ENCODE peak calls at places on chromosomes 7 and 10, in nine cellular contexts. O, I, D, K, Q, Y, V, G and E are unnamed samples.

GRCh38 chr7:30888783-30889182 is 22.9 kb upstream of the AQP1 start:
- DNase-seq in Q (no peak), I (no peak), K (peak), G (no peak), V (no peak), O (no peak), Y (peak), D (peak), E (no peak)

GRCh38 chr10:121092341-121093099 is 241.4 kb downstream of the WDR11 start:
- DNase-seq in Q (no peak), V (no peak), Y (peak), D (no peak), G (no peak), I (no peak), K (no peak), O (no peak), E (no peak)

GRCh38 chr10:103493362-103493871 is at the start of gene NEURL1:
- DNase-seq in I (peak), V (no peak), O (no peak), D (no peak), G (peak), K (no peak), Y (no peak), Q (no peak), E (no peak)

GRCh38 chr7:156175003-156175402 is 362.7 kb upstream of the SHH start:
- DNase-seq in V (no peak), D (no peak), O (no peak), G (no peak), Y (no peak), Q (no peak), K (no peak), I (no peak), E (no peak)

GRCh38 chr10:109992485-109992884 is 15.3 kb upstream of the ADD3 start:
- DNase-seq in G (no peak), D (peak), Y (no peak), V (no peak), O (no peak), Q (no peak), K (peak), I (no peak), E (no peak)

GRCh38 chr7:46015107-46015868 is 94.2 kb upstream of the IGFBP3 start:
- DNase-seq in O (no peak), G (no peak), Y (no peak), K (peak), V (no peak), D (no peak), I (no peak), Q (no peak), E (peak)

GRCh38 chr7:33392143-33392542 is 262.8 kb downstream of the BBS9 start:
- DNase-seq in D (no peak), O (no peak), Q (no peak), G (no peak), K (no peak), I (no peak), Y (no peak), V (no peak), E (no peak)

GRCh38 chr10:49268185-49268584 is 30.8 kb upstream of the C10orf71 start:
- DNase-seq in Y (no peak), Q (no peak), O (no peak), G (no peak), K (no peak), I (no peak), D (no peak), V (no peak), E (no peak)

GRCh38 chr10:74058071-74058470 is 60.2 kb downstream of the VCL start:
- DNase-seq in K (no peak), I (no peak), Q (no peak), D (peak), O (no peak), Y (no peak), G (no peak), V (no peak), E (no peak)

GRCh38 chr7:137670521-137671064 is 176.2 kb downstream of the DGKI start:
- DNase-seq in G (no peak), O (no peak), Q (no peak), Y (no peak), I (no peak), K (peak), V (no peak), D (no peak), E (no peak)

GRCh38 chr10:119849031-119849789 is 23.4 kb downstream of the MCMBP start:
- DNase-seq in G (no peak), O (no peak), K (peak), Y (peak), I (no peak), D (no peak), V (no peak), Q (no peak), E (no peak)

GRCh38 chr10:116014859-116015258 is 258.1 kb downstream of the GFRA1 start:
- DNase-seq in Q (no peak), O (no peak), D (no peak), Y (no peak), G (peak), V (no peak), I (peak), K (no peak), E (no peak)

GRCh38 chr10:116017405-116017804 is 255.6 kb downstream of the GFRA1 start:
- DNase-seq in Q (no peak), Y (no peak), G (no peak), O (no peak), D (no peak), I (no peak), V (no peak), K (no peak), E (no peak)

GRCh38 chr10:116011929-116012328 is 261.1 kb downstream of the GFRA1 start:
- DNase-seq in O (no peak), Y (no peak), I (no peak), D (no peak), Q (no peak), K (no peak), V (no peak), G (no peak), E (no peak)

GRCh38 chr10:116015922-116016321 is 257.1 kb downstream of the GFRA1 start:
- DNase-seq in D (no peak), G (no peak), O (no peak), Y (no peak), V (no peak), K (no peak), I (no peak), Q (no peak), E (no peak)

DNA sequence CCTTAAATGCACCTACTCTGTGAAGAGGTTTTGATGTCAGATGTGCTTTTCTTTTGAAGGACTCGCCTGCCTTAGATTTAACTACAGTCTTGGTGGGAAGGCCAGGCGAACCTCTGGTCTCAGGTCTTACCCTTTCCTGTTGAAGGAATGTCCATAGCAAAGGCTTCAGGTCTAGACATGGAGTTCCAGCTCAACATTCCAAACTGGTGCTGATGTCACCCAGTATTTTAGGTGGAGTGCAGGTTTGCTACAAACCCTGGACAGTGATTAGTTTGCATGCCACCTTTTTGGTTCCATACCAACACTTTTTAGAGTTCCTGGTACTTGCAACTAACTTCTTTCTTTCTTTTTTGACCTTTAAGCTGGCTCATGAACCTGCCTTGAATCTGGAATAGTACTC is 258.7 kb downstream of the GFRA1 start:
- DNase-seq in Q (no peak), O (no peak), G (no peak), V (no peak), I (no peak), Y (no peak), K (no peak), D (no peak), E (no peak)
- TF ChIP-seq POLR2A in Q (no peak), O (no peak), G (no peak), V (no peak), I (no peak), Y (no peak), K (no peak), D (no peak), E (no peak)

GRCh38 chr10:24383681-24384106 is 174.8 kb downstream of the KIAA1217 start:
- DNase-seq in D (peak), Q (peak), G (peak), K (peak), Y (peak), I (peak), V (peak), O (peak), E (peak)
- TF ChIP-seq POLR2A in D (no peak), Q (peak), G (no peak), K (no peak), Y (no peak), I (no peak), V (no peak), O (no peak), E (no peak)

GRCh38 chr10:13882112-13882711 is 295.4 kb downstream of the PRPF18 start:
- DNase-seq in D (peak), I (no peak), Y (peak), K (peak), V (no peak), G (no peak), O (no peak), Q (no peak), E (peak)
- TF ChIP-seq POLR2A in D (peak), I (no peak), Y (no peak), K (no peak), V (no peak), G (no peak), O (no peak), Q (no peak), E (no peak)

DNA sequence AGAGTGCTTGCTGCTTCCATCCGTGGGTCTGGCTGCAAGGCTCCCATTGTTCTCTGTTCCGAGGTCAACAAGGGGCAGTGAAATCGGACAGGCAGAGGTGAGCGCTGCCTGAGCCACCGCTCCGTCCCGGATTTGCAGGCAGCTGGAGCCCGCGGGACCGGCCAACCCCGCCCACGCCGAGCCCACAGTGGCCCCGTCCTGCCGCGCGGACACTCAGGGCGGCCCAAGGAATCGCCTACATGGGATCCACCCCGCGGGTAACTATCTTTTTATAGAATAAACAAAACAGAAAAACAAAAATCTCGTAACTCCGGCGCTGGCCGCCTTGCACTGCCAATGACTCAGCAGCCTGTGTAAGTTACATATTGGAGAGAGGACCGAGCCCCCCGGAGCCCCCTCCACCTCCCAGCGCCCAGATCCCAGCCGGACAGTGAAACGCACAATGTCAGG is 1.9 kb downstream of the BNIP3 start:
- DNase-seq in V (peak), Y (no peak), O (no peak), Q (peak), D (peak), K (peak), I (no peak), G (no peak), E (peak)
- TF ChIP-seq POLR2A in V (no peak), Y (no peak), O (no peak), Q (no peak), D (no peak), K (no peak), I (no peak), G (no peak), E (no peak)

DNA sequence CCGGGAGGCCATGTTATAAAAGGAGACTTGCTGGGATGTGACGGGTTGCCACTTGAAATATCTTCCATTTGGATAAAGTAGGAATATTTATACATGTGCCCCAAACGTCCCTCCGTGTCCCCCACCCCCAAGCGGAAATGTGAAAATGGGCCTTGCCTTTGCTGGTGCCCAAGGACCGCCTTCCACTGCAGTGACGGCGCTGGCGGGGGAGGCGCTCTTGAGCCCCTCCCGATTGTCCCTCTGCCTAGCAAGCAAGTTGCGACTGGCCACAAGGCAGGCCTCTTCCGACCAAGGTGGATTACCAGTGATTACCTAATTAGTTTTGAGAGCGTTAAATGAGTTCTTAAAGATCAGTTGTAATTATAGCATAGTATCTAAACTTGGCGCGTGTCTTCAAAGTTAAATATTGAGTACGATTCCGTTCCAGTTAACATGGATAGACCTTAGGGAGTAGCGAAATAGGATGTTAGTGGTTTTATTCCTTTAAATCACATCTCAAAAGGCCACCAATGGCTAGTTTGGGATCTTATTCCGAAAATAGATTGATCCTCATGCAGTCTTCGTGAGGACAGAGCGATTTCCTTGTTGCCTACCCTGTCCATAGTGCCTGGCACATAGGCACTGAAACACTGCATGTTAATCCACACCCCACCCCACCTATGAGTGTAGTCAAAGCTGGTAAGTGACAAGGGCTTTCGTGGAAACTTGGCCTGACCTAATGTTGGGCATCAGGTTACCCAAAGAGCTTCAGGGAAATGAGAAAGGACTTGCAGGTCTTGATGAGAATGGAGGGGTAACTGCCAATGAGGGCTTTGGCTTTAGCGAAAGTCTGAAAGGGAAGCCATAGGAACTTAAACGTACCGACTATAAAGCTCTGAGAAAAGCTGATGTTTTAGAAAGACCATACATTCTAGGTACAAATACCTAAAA is 1.1 kb downstream of the PPIA start:
- DNase-seq in K (peak), Q (peak), O (peak), G (peak), I (peak), Y (peak), D (peak), V (peak), E (peak)
- TF ChIP-seq POLR2A in K (peak), Q (peak), O (no peak), G (peak), I (peak), Y (peak), D (peak), V (no peak), E (peak)

GRCh38 chr7:27199820-27200760 is at the start of gene HOXA13:
- DNase-seq in Q (peak), D (no peak), O (peak), I (no peak), G (no peak), V (no peak), K (no peak), Y (peak), E (no peak)

GRCh38 chr7:27200761-27201230 is 905 bp upstream of the HOXA13 start:
- DNase-seq in Q (no peak), D (no peak), G (no peak), I (no peak), O (no peak), Y (no peak), V (no peak), K (no peak), E (no peak)

GRCh38 chr7:27202741-27203134 is 2.8 kb upstream of the HOXA13 start:
- DNase-seq in V (no peak), Q (peak), O (no peak), D (no peak), K (no peak), Y (no peak), G (no peak), I (no peak), E (no peak)

GRCh38 chr7:27202018-27202740 is 2.3 kb upstream of the HOXA13 start:
- DNase-seq in Q (no peak), Y (no peak), V (no peak), I (no peak), D (no peak), K (no peak), G (no peak), O (no peak), E (no peak)

DNA sequence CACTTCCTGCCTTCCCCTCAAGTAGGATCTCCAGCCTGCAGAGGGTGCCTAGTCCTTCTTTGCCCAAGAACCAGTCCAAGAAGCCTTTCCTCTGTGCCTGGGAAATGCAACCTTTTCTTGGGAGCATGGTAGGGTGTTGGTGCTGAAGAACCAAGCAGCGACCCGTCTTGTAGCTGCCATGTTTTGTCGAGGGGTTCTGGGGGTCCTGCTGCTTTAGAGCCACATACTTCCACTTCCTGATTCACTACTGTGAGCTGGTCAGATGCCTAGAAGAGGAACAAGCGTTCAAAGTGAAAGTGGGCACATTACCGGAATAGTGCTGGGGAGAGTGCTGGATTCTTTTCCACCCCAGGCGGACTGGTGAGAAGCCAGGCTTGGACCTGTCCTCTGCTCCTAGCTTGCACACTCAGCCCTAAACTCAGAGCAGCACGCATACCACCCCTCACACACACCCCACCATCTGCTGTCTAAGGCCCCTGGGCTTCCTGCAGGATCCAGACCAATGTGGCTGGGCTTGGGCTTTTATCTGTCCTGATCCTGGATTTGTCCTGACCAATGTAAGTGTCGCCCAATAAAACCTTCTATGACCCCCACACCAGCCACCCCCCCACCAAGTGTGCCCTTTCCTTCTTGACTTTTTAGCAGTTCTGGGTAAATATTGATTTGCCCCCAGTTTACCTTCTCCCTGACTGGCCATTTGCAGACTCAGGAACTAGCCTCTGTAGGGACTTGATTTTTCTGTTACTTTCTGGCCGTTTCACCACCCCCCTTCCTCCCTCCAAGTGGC is 1.5 kb upstream of the HOXA13 start:
- DNase-seq in Y (peak), K (no peak), Q (no peak), D (no peak), O (no peak), V (no peak), I (no peak), G (no peak), E (no peak)
- TF ChIP-seq POLR2A in Y (no peak), K (no peak), Q (peak), D (no peak), O (no peak), V (no peak), I (no peak), G (no peak), E (no peak)

GRCh38 chr7:73556208-73557107 is 1.0 kb downstream of the BCL7B start:
- DNase-seq in Q (no peak), V (no peak), D (no peak), I (no peak), Y (no peak), G (no peak), O (no peak), K (peak), E (no peak)

GRCh38 chr7:73560035-73560835 is 2.7 kb upstream of the BCL7B start:
- DNase-seq in O (no peak), Y (peak), V (no peak), I (no peak), D (no peak), Q (no peak), G (no peak), K (peak), E (no peak)

GRCh38 chr7:73557108-73557396 is 438 bp downstream of the BCL7B start:
- DNase-seq in Q (peak), O (peak), V (peak), I (peak), K (peak), G (peak), Y (peak), D (peak), E (peak)

GRCh38 chr7:73555411-73555982 is 2.0 kb downstream of the BCL7B start:
- DNase-seq in V (no peak), I (no peak), O (no peak), Y (no peak), G (no peak), Q (no peak), D (peak), K (no peak), E (no peak)

GRCh38 chr7:73557397-73558257 is at the start of gene BCL7B:
- DNase-seq in D (peak), I (peak), Y (peak), K (peak), Q (peak), V (peak), G (peak), O (peak), E (peak)
- TF ChIP-seq POLR2A in D (peak), I (no peak), Y (peak), K (peak), Q (no peak), V (no peak), G (peak), O (peak), E (peak)

DNA sequence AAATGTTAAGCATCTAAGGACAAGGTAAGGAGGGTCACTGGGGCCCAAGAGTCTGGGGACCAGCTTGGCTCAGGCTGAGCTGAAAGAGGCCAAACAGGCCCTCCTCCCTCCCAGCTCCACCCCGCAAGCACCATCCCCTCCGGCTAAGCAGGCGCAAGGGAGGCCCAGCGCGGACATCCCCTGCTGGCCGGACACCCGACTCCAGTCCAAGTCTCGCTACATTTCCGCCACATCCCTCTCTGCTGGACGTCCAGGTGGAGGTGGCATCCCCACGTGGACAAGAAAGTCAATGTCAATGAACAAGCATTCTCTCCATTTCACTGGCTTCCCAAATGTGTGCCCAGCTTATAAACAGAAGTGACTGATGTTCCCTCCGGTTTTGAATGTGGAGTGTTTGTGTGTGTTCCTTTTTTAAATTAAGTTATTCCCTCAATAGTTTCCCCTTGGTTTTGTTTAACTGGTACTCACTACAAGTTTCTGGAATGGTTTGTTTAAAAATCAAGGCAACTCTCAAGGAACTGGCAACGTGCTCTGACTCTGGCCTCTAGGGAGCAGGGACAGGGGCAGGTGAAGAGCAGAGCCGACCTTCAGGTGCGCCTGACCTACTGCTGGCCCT is 35.4 kb downstream of the PSAP start:
- DNase-seq in G (no peak), Q (no peak), D (no peak), I (no peak), V (no peak), K (no peak), Y (no peak), O (no peak), E (no peak)
- TF ChIP-seq POLR2A in G (no peak), Q (no peak), D (no peak), I (no peak), V (no peak), K (no peak), Y (no peak), O (no peak), E (no peak)